ENCODE peak calls at places on chromosome 19, in nine cellular contexts. P, J, R, Y, S, Q, I, Z and O are unnamed samples.

GRCh38 chr19:38838208-38838985 is 6.8 kb upstream of the ECH1 start:
- DNase-seq in Y (no peak), Z (no peak), J (no peak), Q (peak), I (no peak), S (no peak), P (no peak), R (no peak), O (peak)

GRCh38 chr19:51552996-51553725 is 17.9 kb upstream of the ZNF175 start:
- DNase-seq in S (peak), Z (peak), I (peak), J (peak), Q (peak), Y (peak), P (peak), R (no peak), O (peak)

GRCh38 chr19:44050740-44051653 is 839 bp upstream of the ZNF223 start:
- DNase-seq in J (peak), P (no peak), S (peak), R (no peak), I (peak), Q (no peak), Y (peak), Z (no peak), O (no peak)

GRCh38 chr19:24033962-24034342 is 53.0 kb upstream of the ZNF254 start:
- DNase-seq in J (peak), S (peak), Q (peak), P (peak), I (peak), R (peak), Y (peak), Z (peak), O (peak)

GRCh38 chr19:32692727-32693061 is 1.1 kb downstream of the NUDT19 start:
- DNase-seq in P (no peak), Q (no peak), Y (no peak), J (no peak), I (no peak), Z (no peak), S (no peak), R (no peak), O (peak)

GRCh38 chr19:42443944-42444398 is 1.2 kb upstream of the CXCL17 start:
- DNase-seq in P (no peak), Y (no peak), R (no peak), S (no peak), J (no peak), I (no peak), Q (no peak), Z (no peak), O (no peak)

GRCh38 chr19:12778020-12778904 is 2.9 kb upstream of the HOOK2 start:
- DNase-seq in S (peak), Q (peak), Z (no peak), J (peak), P (peak), R (peak), I (peak), Y (peak), O (peak)

GRCh38 chr19:45492627-45493470 is 4.0 kb downstream of the RTN2 start:
- DNase-seq in J (peak), Q (no peak), S (peak), R (peak), Y (peak), I (peak), P (peak), Z (no peak), O (peak)

GRCh38 chr19:8332976-8333770 is 9.9 kb downstream of the KANK3 start:
- DNase-seq in P (no peak), Y (no peak), I (no peak), S (no peak), J (no peak), R (no peak), Z (no peak), Q (no peak), O (no peak)

GRCh38 chr19:6925801-6926751 is 38.7 kb downstream of the ADGRE1 start:
- DNase-seq in I (peak), Y (peak), Q (no peak), R (no peak), J (no peak), Z (no peak), S (no peak), P (no peak), O (peak)

GRCh38 chr19:8609210-8610040 is 1.1 kb downstream of the ADAMTS10 start:
- DNase-seq in Q (no peak), Y (peak), S (peak), Z (peak), I (peak), J (peak), R (peak), P (peak), O (no peak)

GRCh38 chr19:30906871-30907270 is 442.4 kb downstream of the TSHZ3 start:
- DNase-seq in Q (no peak), R (no peak), I (no peak), S (no peak), J (no peak), P (no peak), Y (no peak), Z (no peak), O (no peak)

GRCh38 chr19:2560369-2560768 is 84.4 kb downstream of the GADD45B start:
- DNase-seq in J (no peak), S (no peak), P (no peak), Z (no peak), Q (no peak), R (peak), I (no peak), Y (no peak), O (no peak)

GRCh38 chr19:31705656-31706055 is 356.4 kb upstream of the TSHZ3 start:
- DNase-seq in Y (no peak), S (no peak), P (no peak), Q (no peak), I (no peak), R (no peak), J (no peak), Z (no peak), O (no peak)

GRCh38 chr19:7372810-7373209 is 24.1 kb downstream of the ARHGEF18 start:
- DNase-seq in S (no peak), Q (no peak), I (no peak), Y (no peak), J (no peak), P (no peak), Z (no peak), R (no peak), O (no peak)

GRCh38 chr19:54952591-54953344 is 5.4 kb upstream of the NLRP7 start:
- DNase-seq in J (no peak), Z (peak), S (no peak), P (no peak), I (no peak), Y (no peak), Q (no peak), R (no peak), O (peak)

GRCh38 chr19:55451522-55452380 is 8.7 kb upstream of the SHISA7 start:
- DNase-seq in S (no peak), P (no peak), Q (no peak), R (no peak), Y (no peak), J (no peak), Z (no peak), I (no peak), O (no peak)

GRCh38 chr19:55179570-55180484 is at the start of gene SYT5:
- DNase-seq in J (peak), R (no peak), Z (no peak), Y (peak), I (no peak), Q (peak), P (peak), S (no peak), O (peak)

GRCh38 chr19:38838986-38839761 is 7.6 kb upstream of the ECH1 start:
- DNase-seq in Z (no peak), P (no peak), Q (no peak), J (no peak), R (no peak), I (no peak), Y (no peak), S (no peak), O (no peak)

GRCh38 chr19:54128441-54128725 is 9.2 kb upstream of the CNOT3 start:
- DNase-seq in S (no peak), R (no peak), Y (no peak), Z (no peak), Q (no peak), J (no peak), I (no peak), P (no peak), O (no peak)

GRCh38 chr19:43798546-43799409 is 3.5 kb downstream of the LYPD5 start:
- DNase-seq in S (no peak), J (peak), Y (peak), P (no peak), Q (no peak), I (no peak), R (no peak), Z (no peak), O (peak)

GRCh38 chr19:50242586-50242985 is 39.2 kb downstream of the MYH14 start:
- DNase-seq in S (no peak), I (no peak), Y (no peak), P (no peak), Q (no peak), Z (no peak), R (no peak), J (no peak), O (no peak)

GRCh38 chr19:50244695-50245094 is 41.3 kb downstream of the MYH14 start:
- DNase-seq in Y (peak), Z (no peak), Q (no peak), S (no peak), J (no peak), I (no peak), P (no peak), R (no peak), O (no peak)

GRCh38 chr19:50238043-50238442 is 34.6 kb downstream of the MYH14 start:
- DNase-seq in S (no peak), P (no peak), Z (no peak), R (no peak), I (no peak), J (no peak), Q (no peak), Y (no peak), O (no peak)

GRCh38 chr19:50239916-50240585 is 36.6 kb downstream of the MYH14 start:
- DNase-seq in S (no peak), Q (no peak), Y (no peak), J (peak), R (no peak), P (no peak), Z (no peak), I (no peak), O (no peak)
- TF ChIP-seq CTCF in S (no peak), Q (no peak), Y (no peak), J (no peak), R (no peak), P (no peak), Z (no peak), I (no peak), O (no peak)

GRCh38 chr19:34838248-34838647 is 65.2 kb upstream of the ZNF599 start:
- DNase-seq in P (no peak), R (no peak), Y (peak), Q (no peak), I (no peak), J (peak), Z (no peak), S (peak), O (no peak)
- TF ChIP-seq CTCF in P (no peak), R (no peak), Y (no peak), Q (peak), I (peak), J (no peak), Z (no peak), S (peak), O (no peak)

GRCh38 chr19:11254662-11255061 is 7.7 kb downstream of the DOCK6 start:
- DNase-seq in P (no peak), S (no peak), I (no peak), Q (no peak), Z (no peak), Y (no peak), J (no peak), R (no peak), O (no peak)
- TF ChIP-seq CTCF in P (no peak), S (no peak), I (no peak), Q (peak), Z (no peak), Y (no peak), J (no peak), R (no peak), O (peak)

GRCh38 chr19:18769989-18770528 is 21.0 kb downstream of the COMP start:
- DNase-seq in J (no peak), I (no peak), S (no peak), Q (peak), P (no peak), R (no peak), Y (no peak), Z (no peak), O (no peak)

GRCh38 chr19:18765224-18765623 is 25.9 kb downstream of the COMP start:
- DNase-seq in Y (no peak), P (no peak), J (no peak), Z (no peak), I (no peak), Q (no peak), R (no peak), S (no peak), O (peak)

GRCh38 chr19:18768997-18769891 is 21.9 kb downstream of the COMP start:
- DNase-seq in R (no peak), I (no peak), J (no peak), S (no peak), Y (no peak), Q (peak), P (no peak), Z (no peak), O (peak)

GRCh38 chr19:18770663-18771327 is 20.3 kb downstream of the COMP start:
- DNase-seq in P (no peak), Z (no peak), Y (no peak), I (no peak), R (no peak), J (peak), S (no peak), Q (no peak), O (no peak)

GRCh38 chr19:18768046-18768771 is 22.9 kb downstream of the COMP start:
- DNase-seq in I (no peak), Y (no peak), Q (peak), J (no peak), S (no peak), Z (no peak), R (no peak), P (no peak), O (no peak)
- TF ChIP-seq CTCF in I (no peak), Y (no peak), Q (no peak), J (no peak), S (no peak), Z (no peak), R (no peak), P (peak), O (no peak)

DNA sequence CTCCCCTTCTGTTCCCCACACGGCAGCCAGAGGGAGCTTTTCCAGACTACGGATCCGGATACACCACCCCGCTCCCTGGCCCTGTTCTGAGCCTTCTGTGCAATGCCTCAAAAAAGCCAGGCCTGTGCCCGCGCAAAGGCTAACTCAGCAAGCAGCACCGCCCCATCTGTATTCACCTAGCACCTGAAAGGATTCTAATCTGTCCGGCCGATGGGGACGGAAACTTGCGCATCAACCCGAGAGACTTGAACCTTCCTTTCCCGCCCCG is 589 bp downstream of the ZBTB45 start:
- DNase-seq in R (peak), P (peak), Z (no peak), Y (peak), Q (peak), J (peak), I (peak), S (peak), O (peak)
- TF ChIP-seq CTCF in R (no peak), P (no peak), Z (peak), Y (no peak), Q (peak), J (peak), I (peak), S (peak), O (no peak)

GRCh38 chr19:47306303-47306702 is 3.4 kb upstream of the C5AR1 start:
- DNase-seq in Y (no peak), S (no peak), J (no peak), Q (no peak), I (no peak), Z (no peak), P (no peak), R (no peak), O (no peak)
- TF ChIP-seq CTCF in Y (no peak), S (no peak), J (no peak), Q (no peak), I (no peak), Z (no peak), P (no peak), R (no peak), O (no peak)

GRCh38 chr19:17202713-17203112 is 12.4 kb upstream of the USE1 start:
- DNase-seq in P (no peak), S (no peak), Q (no peak), J (no peak), Z (no peak), R (no peak), Y (no peak), I (no peak), O (no peak)

GRCh38 chr19:17202249-17202648 is 12.9 kb upstream of the USE1 start:
- DNase-seq in I (no peak), S (no peak), J (peak), Q (no peak), R (no peak), Z (no peak), Y (peak), P (no peak), O (peak)

GRCh38 chr19:17209126-17210036 is 5.8 kb upstream of the USE1 start:
- DNase-seq in Y (peak), J (peak), S (peak), P (peak), Z (no peak), R (no peak), I (peak), Q (peak), O (peak)

GRCh38 chr19:17206736-17207581 is 8.2 kb upstream of the USE1 start:
- DNase-seq in P (no peak), S (no peak), Z (no peak), R (no peak), Q (no peak), I (no peak), J (no peak), Y (no peak), O (no peak)

DNA sequence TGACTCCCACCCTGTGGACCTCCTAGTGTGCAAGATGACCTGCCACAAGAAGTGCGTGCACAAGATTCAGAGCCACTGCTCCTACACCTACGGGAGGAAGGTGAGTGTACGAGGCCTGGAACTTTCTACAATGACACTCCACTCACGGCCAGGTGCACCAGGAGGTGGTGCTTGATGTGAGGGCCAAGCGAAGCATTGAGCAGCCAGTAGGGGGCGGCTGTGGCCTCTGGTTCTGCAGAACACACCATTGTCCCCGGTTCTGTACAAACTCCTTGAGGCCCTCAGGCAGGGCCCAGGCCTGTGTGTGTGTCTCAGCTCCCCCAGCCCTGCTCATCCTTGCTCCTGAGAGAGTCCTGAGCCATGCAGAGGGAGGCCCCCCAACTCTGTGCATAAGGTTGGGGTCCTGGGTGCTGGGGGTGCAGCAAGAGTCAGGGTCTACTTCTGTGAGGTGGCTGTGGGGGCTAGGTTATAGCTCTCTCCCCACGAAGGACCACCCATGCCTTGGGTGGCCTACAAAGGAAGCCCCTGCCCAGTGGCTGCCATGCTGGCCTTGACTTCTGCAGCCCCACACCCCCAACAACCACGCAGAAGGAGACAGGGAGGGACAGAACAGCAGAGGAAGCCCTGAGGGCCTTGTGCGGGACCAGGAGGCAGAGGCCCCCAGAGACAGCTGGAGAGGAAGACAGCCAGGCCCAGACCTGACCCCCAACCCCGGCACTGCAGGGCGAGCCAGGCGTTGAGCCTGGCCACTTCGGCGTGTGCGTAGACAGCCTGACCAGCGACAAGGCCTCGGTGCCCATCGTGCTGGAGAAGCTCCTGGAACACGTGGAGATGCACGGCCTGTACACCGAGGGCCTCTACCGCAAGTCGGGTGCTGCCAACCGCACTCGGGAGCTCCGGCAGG is 9.7 kb upstream of the USE1 start:
- DNase-seq in J (peak), S (peak), I (peak), R (no peak), Y (peak), Q (peak), Z (peak), P (peak), O (peak)
- TF ChIP-seq CTCF in J (peak), S (peak), I (peak), R (peak), Y (peak), Q (peak), Z (peak), P (peak), O (peak)

DNA sequence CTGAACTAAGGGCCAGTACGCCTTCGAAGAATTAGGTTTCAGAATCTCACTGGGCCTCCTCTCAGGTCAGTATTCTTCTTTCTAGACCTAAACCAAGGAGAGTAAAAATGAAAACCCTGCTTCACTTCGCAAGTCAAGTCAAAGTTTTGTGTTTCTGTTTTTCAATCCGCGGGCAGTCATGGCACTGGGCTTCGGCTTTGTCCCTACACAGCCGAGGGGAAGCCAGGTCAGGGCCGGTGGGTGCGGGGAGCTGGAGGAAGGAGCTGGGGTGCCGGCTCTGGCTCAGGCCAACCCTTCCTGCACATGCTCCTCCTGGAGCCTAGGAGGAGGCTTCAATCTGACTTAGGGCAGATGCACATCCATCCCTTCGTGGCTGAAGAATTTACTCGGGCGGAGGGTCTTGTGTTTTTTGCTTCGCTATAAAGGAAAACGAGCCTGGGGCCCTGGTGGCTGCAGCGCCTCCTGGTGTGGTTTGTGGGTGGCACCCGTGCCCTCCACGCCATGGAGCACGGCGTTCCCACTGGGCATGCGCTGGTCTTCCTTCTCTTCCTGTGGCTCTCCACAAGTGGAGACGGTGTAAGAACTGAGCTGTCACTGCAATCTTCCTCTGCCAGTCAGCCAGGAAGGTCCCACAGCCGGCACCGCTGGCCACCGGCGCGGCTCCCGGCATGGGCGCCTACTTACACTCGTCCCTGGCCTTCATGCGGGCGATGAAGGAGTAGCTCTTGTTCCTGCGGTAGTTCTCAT is 22.5 kb downstream of the C19orf44 start:
- DNase-seq in J (no peak), R (no peak), Q (no peak), Z (no peak), P (no peak), S (no peak), Y (no peak), I (no peak), O (no peak)
- TF ChIP-seq CTCF in J (no peak), R (no peak), Q (peak), Z (no peak), P (peak), S (no peak), Y (peak), I (no peak), O (no peak)